ENCODE peak calls at places on chromosomes 4 and X, in five cellular contexts. One of them, this sample, is unnamed.

GRCh38 chr4:164876680-164877324 is at the start of gene APELA:
- DNase-seq in pancreas: no peak
- DNase-seq in right atrium auricular region: no peak
- DNase-seq in psoas muscle: no peak
- DNase-seq in A549: no peak
- DNase-seq in this sample: no peak

GRCh38 chr4:10655968-10656367 is 28.6 kb downstream of the CLNK start:
- DNase-seq in psoas muscle: no peak
- DNase-seq in pancreas: no peak
- DNase-seq in right atrium auricular region: no peak
- DNase-seq in A549: no peak
- DNase-seq in this sample: peak

GRCh38 chrX:65406532-65406931 is 128.1 kb downstream of the LAS1L start:
- DNase-seq in psoas muscle: no peak
- DNase-seq in A549: no peak
- DNase-seq in pancreas: no peak
- DNase-seq in right atrium auricular region: no peak
- DNase-seq in this sample: no peak

GRCh38 chr4:25535278-25535677 is 120.4 kb upstream of the SLC34A2 start:
- DNase-seq in pancreas: peak
- DNase-seq in A549: no peak
- DNase-seq in right atrium auricular region: no peak
- DNase-seq in psoas muscle: no peak
- DNase-seq in this sample: no peak

GRCh38 chr4:2432991-2433530 is 14.3 kb downstream of the CFAP99 start:
- DNase-seq in right atrium auricular region: no peak
- DNase-seq in psoas muscle: peak
- DNase-seq in A549: no peak
- DNase-seq in pancreas: no peak
- DNase-seq in this sample: no peak

GRCh38 chrX:68989865-68990606 is 161.2 kb downstream of the EFNB1 start:
- DNase-seq in psoas muscle: peak
- DNase-seq in right atrium auricular region: no peak
- DNase-seq in A549: no peak
- DNase-seq in pancreas: peak
- DNase-seq in this sample: no peak

GRCh38 chr4:132642196-132642817 is 506.8 kb upstream of the PCDH10 start:
- DNase-seq in right atrium auricular region: no peak
- DNase-seq in A549: peak
- DNase-seq in psoas muscle: no peak
- DNase-seq in pancreas: peak
- DNase-seq in this sample: peak

GRCh38 chr4:87633239-87633638 is 16.8 kb upstream of the DMP1 start:
- DNase-seq in A549: peak
- DNase-seq in pancreas: no peak
- DNase-seq in psoas muscle: no peak
- DNase-seq in right atrium auricular region: no peak
- DNase-seq in this sample: no peak

GRCh38 chr4:16765549-16765948 is 132.9 kb downstream of the LDB2 start:
- DNase-seq in psoas muscle: no peak
- DNase-seq in A549: no peak
- DNase-seq in pancreas: no peak
- DNase-seq in right atrium auricular region: no peak
- DNase-seq in this sample: no peak

GRCh38 chrX:110156167-110156754 is 153.3 kb downstream of the TMEM164 start:
- DNase-seq in right atrium auricular region: no peak
- DNase-seq in pancreas: no peak
- DNase-seq in A549: no peak
- DNase-seq in psoas muscle: no peak
- DNase-seq in this sample: no peak
- H3K27ac ChIP-seq in right atrium auricular region: no peak
- H3K27ac ChIP-seq in pancreas: no peak
- H3K27ac ChIP-seq in A549: no peak
- H3K27ac ChIP-seq in psoas muscle: no peak
- H3K27ac ChIP-seq in this sample: no peak

GRCh38 chr4:7766086-7766485 is 173.6 kb downstream of the AFAP1 start:
- DNase-seq in right atrium auricular region: no peak
- DNase-seq in pancreas: no peak
- DNase-seq in A549: no peak
- DNase-seq in psoas muscle: peak
- DNase-seq in this sample: no peak
- H3K27ac ChIP-seq in right atrium auricular region: no peak
- H3K27ac ChIP-seq in pancreas: no peak
- H3K27ac ChIP-seq in A549: no peak
- H3K27ac ChIP-seq in psoas muscle: no peak
- H3K27ac ChIP-seq in this sample: no peak

DNA sequence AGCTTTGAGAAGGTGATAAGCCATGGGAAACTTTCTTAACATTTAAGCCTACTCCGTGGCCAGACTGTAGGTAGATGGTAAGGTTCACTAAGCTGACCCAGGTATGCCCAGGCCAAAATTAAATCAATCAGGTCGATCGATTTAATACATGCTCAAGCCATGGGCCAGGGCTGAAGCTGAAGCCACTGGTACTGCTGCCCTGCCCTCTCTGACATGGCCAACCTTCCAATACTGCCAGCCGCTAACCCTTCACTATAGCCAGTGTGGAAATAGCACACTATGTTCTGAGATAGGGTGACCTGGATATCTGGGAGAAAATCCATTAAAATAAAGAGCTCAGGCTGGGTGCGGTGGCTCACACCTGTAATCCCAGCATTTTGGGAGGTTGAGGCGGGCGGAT is 31.6 kb downstream of the TSC22D3 start:
- DNase-seq in A549: no peak
- DNase-seq in pancreas: no peak
- DNase-seq in psoas muscle: no peak
- DNase-seq in right atrium auricular region: no peak
- DNase-seq in this sample: no peak
- H3K27ac ChIP-seq in A549: no peak
- H3K27ac ChIP-seq in pancreas: no peak
- H3K27ac ChIP-seq in psoas muscle: peak
- H3K27ac ChIP-seq in right atrium auricular region: peak
- H3K27ac ChIP-seq in this sample: no peak

DNA sequence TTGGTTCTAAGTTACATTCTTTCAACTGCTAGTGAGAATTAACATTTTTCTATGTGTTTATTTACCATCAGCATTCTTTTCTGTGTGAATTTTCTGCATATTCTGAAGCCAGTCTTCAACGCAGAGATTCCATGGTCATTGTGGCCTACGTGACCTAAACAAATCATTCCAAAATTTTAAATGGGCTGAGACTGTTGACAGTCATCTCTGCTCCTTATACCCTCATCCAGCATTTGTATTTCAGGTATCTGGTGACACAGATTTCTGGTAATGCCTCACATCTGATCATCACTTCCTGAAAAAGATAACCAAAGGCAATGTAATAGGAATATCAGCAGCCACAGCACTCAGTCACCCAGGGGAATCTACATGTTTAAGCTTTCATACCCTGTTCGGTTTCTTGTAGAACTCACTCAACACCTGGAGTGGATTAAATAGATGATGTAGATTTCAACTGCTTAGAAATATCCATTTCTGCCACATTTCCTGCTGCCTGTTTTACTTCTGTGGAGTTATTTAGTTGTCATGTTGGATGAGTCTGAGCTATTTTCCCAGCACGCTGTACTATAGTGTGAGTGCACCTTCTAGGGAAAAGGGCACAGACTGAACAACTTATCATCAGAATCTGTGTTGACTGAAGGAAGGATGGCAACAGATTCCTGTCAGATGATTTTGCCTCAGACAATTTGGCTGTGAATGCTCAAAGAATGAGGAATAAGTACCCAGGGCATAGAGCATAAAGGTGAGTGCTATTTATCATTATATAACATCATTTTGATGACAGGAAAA is 73.0 kb upstream of the HPGD start:
- DNase-seq in right atrium auricular region: no peak
- DNase-seq in pancreas: no peak
- DNase-seq in A549: no peak
- DNase-seq in psoas muscle: no peak
- DNase-seq in this sample: no peak
- H3K27ac ChIP-seq in right atrium auricular region: no peak
- H3K27ac ChIP-seq in pancreas: no peak
- H3K27ac ChIP-seq in A549: no peak
- H3K27ac ChIP-seq in psoas muscle: no peak
- H3K27ac ChIP-seq in this sample: no peak

GRCh38 chrX:39244146-39244545 is 442.9 kb downstream of the MID1IP1 start:
- DNase-seq in pancreas: no peak
- DNase-seq in A549: no peak
- DNase-seq in right atrium auricular region: no peak
- DNase-seq in psoas muscle: no peak
- DNase-seq in this sample: peak
- H3K27ac ChIP-seq in pancreas: no peak
- H3K27ac ChIP-seq in A549: no peak
- H3K27ac ChIP-seq in right atrium auricular region: no peak
- H3K27ac ChIP-seq in psoas muscle: no peak
- H3K27ac ChIP-seq in this sample: no peak

This sample was measured in foreskin keratinocyte.